ENCODE peak calls at places on chromosomes 16 and 17, in ten cellular contexts. N is SW 1271; D is central memory CD4-positive, alpha-beta T cell; K is fibroblast of lung; J is stimulated activated CD8-positive, alpha-beta memory T cell treated with anti-CD3 and anti-CD28 coated beads, Interleukin-12 subunit alpha, Interleukin-12 subunit beta, amount 100 ng/mL, for 4 hours; F is AG04450; Q is choroid plexus epithelial cell; M is K562; G is COLO829; P is activated CD8-positive, alpha-beta memory T cell treated with anti-CD3 and anti-CD28 coated beads, Interleukin-2, amount 10 ng/mL, durations not matched to agents 7 days and 5 days. B is an unnamed sample.

GRCh38 chr17:15909481-15909991 is 35.4 kb upstream of the ADORA2B start:
- DNase-seq in F (no peak), M (no peak), J (no peak), K (no peak), Q (no peak), N (no peak), P (no peak), G (no peak), D (no peak), B (peak)

GRCh38 chr17:147796-148740 is 10.7 kb downstream of the SCGB1C2 start:
- DNase-seq in G (no peak), J (no peak), K (no peak), D (no peak), F (no peak), M (no peak), Q (no peak), N (no peak), P (no peak), B (no peak)

GRCh38 chr16:78925071-78925714 is 675.3 kb downstream of the MAF start:
- DNase-seq in Q (peak), N (peak), M (peak), F (no peak), K (no peak), P (no peak), G (no peak), D (no peak), J (no peak), B (peak)

GRCh38 chr16:54199486-54200160 is 87.0 kb downstream of the IRX3 start:
- DNase-seq in K (no peak), G (no peak), P (no peak), J (no peak), M (no peak), F (no peak), N (no peak), D (no peak), Q (no peak), B (no peak)

GRCh38 chr16:80775450-80775849 is 28.9 kb downstream of the CDYL2 start:
- DNase-seq in P (no peak), J (no peak), G (no peak), D (no peak), Q (no peak), F (no peak), K (no peak), M (no peak), N (no peak), B (no peak)

GRCh38 chr16:83233153-83233552 is 574.6 kb upstream of the HSBP1 start:
- DNase-seq in D (no peak), M (no peak), N (no peak), Q (peak), F (no peak), P (no peak), K (peak), G (no peak), J (no peak), B (no peak)

GRCh38 chr17:47280072-47280811 is 26.6 kb downstream of the ITGB3 start:
- DNase-seq in K (no peak), Q (peak), F (no peak), M (no peak), G (peak), P (no peak), D (no peak), N (no peak), J (no peak), B (peak)

GRCh38 chr16:81778861-81779539 is at the start of gene PLCG2:
- DNase-seq in G (peak), M (peak), Q (peak), D (peak), K (peak), P (peak), N (peak), F (no peak), J (peak), B (peak)

GRCh38 chr17:64504769-64505319 is 1.2 kb downstream of the DDX5 start:
- DNase-seq in N (no peak), Q (no peak), F (no peak), G (no peak), P (no peak), D (no peak), J (no peak), M (no peak), K (no peak), B (no peak)

B was measured in endodermal cell.